ENCODE peak calls at places on chromosomes 13 and 19, in seven cellular contexts. One of them, this sample, is unnamed.

GRCh38 chr13:89584058-89584457 is 1763.4 kb upstream of the MIR17HG start:
- DNase-seq in ascending aorta: no peak
- DNase-seq in CD4-positive, alpha-beta memory T cell: no peak
- DNase-seq in Karpas-422: no peak
- DNase-seq in cardiac muscle cell: no peak
- DNase-seq in osteoblast: no peak
- DNase-seq in IMR-90: no peak
- DNase-seq in this sample: no peak

GRCh38 chr13:81048026-81048461 is 707.1 kb upstream of the SPRY2 start:
- DNase-seq in Karpas-422: no peak
- DNase-seq in ascending aorta: no peak
- DNase-seq in IMR-90: no peak
- DNase-seq in CD4-positive, alpha-beta memory T cell: no peak
- DNase-seq in cardiac muscle cell: no peak
- DNase-seq in osteoblast: no peak
- DNase-seq in this sample: peak; percentile 44

GRCh38 chr13:106499113-106499512 is 36.3 kb downstream of the EFNB2 start:
- DNase-seq in IMR-90: no peak
- DNase-seq in Karpas-422: no peak
- DNase-seq in ascending aorta: no peak
- DNase-seq in cardiac muscle cell: no peak
- DNase-seq in CD4-positive, alpha-beta memory T cell: no peak
- DNase-seq in osteoblast: no peak
- DNase-seq in this sample: no peak

GRCh38 chr13:32594339-32594738 is 8.1 kb downstream of the PDS5B start:
- DNase-seq in Karpas-422: no peak
- DNase-seq in osteoblast: no peak
- DNase-seq in CD4-positive, alpha-beta memory T cell: no peak
- DNase-seq in IMR-90: peak; percentile 54
- DNase-seq in ascending aorta: no peak
- DNase-seq in cardiac muscle cell: no peak
- DNase-seq in this sample: no peak

GRCh38 chr19:50358483-50359431 is 6.7 kb downstream of the NAPSA start:
- DNase-seq in cardiac muscle cell: no peak
- DNase-seq in osteoblast: peak; percentile 93
- DNase-seq in Karpas-422: peak; percentile 79
- DNase-seq in IMR-90: peak; percentile 20
- DNase-seq in CD4-positive, alpha-beta memory T cell: peak; percentile 80
- DNase-seq in ascending aorta: peak; percentile 76
- DNase-seq in this sample: no peak

GRCh38 chr13:85995788-85996418 is 196.7 kb upstream of the SLITRK6 start:
- DNase-seq in IMR-90: no peak
- DNase-seq in ascending aorta: no peak
- DNase-seq in cardiac muscle cell: no peak
- DNase-seq in CD4-positive, alpha-beta memory T cell: no peak
- DNase-seq in osteoblast: no peak
- DNase-seq in Karpas-422: no peak
- DNase-seq in this sample: no peak

GRCh38 chr19:49801966-49802661 is 11.0 kb downstream of the FUZ start:
- DNase-seq in CD4-positive, alpha-beta memory T cell: no peak
- DNase-seq in ascending aorta: peak; percentile 91
- DNase-seq in IMR-90: peak; percentile 86
- DNase-seq in osteoblast: peak; percentile 100
- DNase-seq in Karpas-422: peak; percentile 61
- DNase-seq in cardiac muscle cell: peak; percentile 92
- DNase-seq in this sample: no peak

GRCh38 chr13:76715043-76715442 is 171.2 kb downstream of the KCTD12 start:
- DNase-seq in CD4-positive, alpha-beta memory T cell: no peak
- DNase-seq in IMR-90: no peak
- DNase-seq in osteoblast: no peak
- DNase-seq in cardiac muscle cell: no peak
- DNase-seq in ascending aorta: no peak
- DNase-seq in Karpas-422: no peak
- DNase-seq in this sample: no peak

GRCh38 chr13:41004875-41005693 is 14.0 kb downstream of the ELF1 start:
- DNase-seq in osteoblast: no peak
- DNase-seq in CD4-positive, alpha-beta memory T cell: peak; percentile 72
- DNase-seq in IMR-90: no peak
- DNase-seq in cardiac muscle cell: no peak
- DNase-seq in Karpas-422: peak; percentile 70
- DNase-seq in ascending aorta: no peak
- DNase-seq in this sample: no peak

GRCh38 chr19:13986348-13986904 is 19.7 kb downstream of the RFX1 start:
- DNase-seq in ascending aorta: peak; percentile 93
- DNase-seq in Karpas-422: peak; percentile 98
- DNase-seq in IMR-90: peak; percentile 72
- DNase-seq in osteoblast: peak; percentile 100
- DNase-seq in cardiac muscle cell: no peak
- DNase-seq in CD4-positive, alpha-beta memory T cell: peak; percentile 98
- DNase-seq in this sample: no peak

GRCh38 chr13:41458939-41459753 is 1.8 kb downstream of the RGCC start:
- DNase-seq in Karpas-422: peak; percentile 88
- DNase-seq in CD4-positive, alpha-beta memory T cell: peak; percentile 79
- DNase-seq in osteoblast: peak; percentile 95
- DNase-seq in cardiac muscle cell: peak; percentile 5
- DNase-seq in ascending aorta: no peak
- DNase-seq in IMR-90: peak; percentile 72
- DNase-seq in this sample: no peak

GRCh38 chr19:10421240-10421948 is 1.1 kb downstream of the PDE4A start:
- DNase-seq in Karpas-422: no peak
- DNase-seq in CD4-positive, alpha-beta memory T cell: no peak
- DNase-seq in ascending aorta: no peak
- DNase-seq in cardiac muscle cell: no peak
- DNase-seq in osteoblast: peak; percentile 84
- DNase-seq in IMR-90: no peak
- DNase-seq in this sample: no peak
- H3K4me3 ChIP-seq in Karpas-422: no peak overlapping the region
- H3K4me3 ChIP-seq in CD4-positive, alpha-beta memory T cell: peak overlapping the region; percentile 17
- H3K4me3 ChIP-seq in ascending aorta: peak overlapping the region; percentile 9
- H3K4me3 ChIP-seq in cardiac muscle cell: peak overlapping the region; percentile 26
- H3K4me3 ChIP-seq in osteoblast: no peak overlapping the region
- H3K4me3 ChIP-seq in IMR-90: no peak overlapping the region
- H3K4me3 ChIP-seq in this sample: peak overlapping the region; percentile 92

GRCh38 chr13:111346281-111346680 is 25.8 kb downstream of the TEX29 start:
- DNase-seq in cardiac muscle cell: no peak
- DNase-seq in Karpas-422: no peak
- DNase-seq in osteoblast: no peak
- DNase-seq in ascending aorta: no peak
- DNase-seq in IMR-90: no peak
- DNase-seq in CD4-positive, alpha-beta memory T cell: no peak
- DNase-seq in this sample: peak; percentile 61
- H3K9me3 ChIP-seq in cardiac muscle cell: no peaks in the 10 kb centered on the region
- H3K9me3 ChIP-seq in Karpas-422: no peaks in the 10 kb centered on the region
- H3K9me3 ChIP-seq in osteoblast: no peaks in the 10 kb centered on the region
- H3K9me3 ChIP-seq in ascending aorta: peaks cover 2% of the 10 kb centered on the region
- H3K9me3 ChIP-seq in IMR-90: no peaks in the 10 kb centered on the region
- H3K9me3 ChIP-seq in CD4-positive, alpha-beta memory T cell: no peaks in the 10 kb centered on the region
- H3K9me3 ChIP-seq in this sample: peaks cover 6% of the 10 kb centered on the region

DNA sequence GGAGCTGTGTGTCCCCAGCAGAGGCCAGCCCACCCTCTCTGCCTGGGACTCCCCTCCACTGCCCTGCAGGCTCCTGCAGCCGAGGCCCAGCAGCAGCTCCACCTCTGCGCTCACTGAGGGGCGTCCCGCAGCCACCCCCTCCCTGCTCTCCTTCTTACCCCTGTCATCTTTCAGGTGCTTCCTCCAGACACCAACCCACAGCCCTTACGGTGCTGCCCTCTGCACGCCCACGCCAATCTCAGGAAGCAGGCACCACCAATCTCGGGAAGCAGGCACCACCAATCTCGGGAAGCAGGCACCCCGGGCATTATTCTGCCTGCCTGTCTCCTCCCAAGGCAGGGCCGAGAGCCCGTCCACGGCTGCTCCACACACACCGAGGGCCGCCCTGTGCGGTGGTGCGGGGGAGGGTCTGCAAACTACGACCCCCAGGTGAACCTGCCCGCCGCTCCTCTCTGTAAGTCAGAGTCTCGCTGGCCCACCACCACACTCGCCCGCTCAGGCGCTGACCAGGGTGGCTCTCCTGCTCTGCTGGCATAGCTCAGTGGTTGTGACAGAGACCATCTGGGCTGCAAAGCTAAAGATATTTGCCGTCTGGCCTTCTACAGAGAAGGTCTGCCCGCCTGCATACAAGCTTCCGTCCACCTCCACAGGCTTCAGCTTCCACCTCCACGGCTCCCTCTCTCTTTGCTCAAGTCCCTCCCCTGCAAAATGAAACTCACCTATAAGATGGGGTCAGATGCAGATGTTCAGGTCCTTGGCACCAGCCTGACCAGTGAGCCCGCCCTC is 2.9 kb downstream of the LSM7 start:
- DNase-seq in osteoblast: no peak
- DNase-seq in CD4-positive, alpha-beta memory T cell: no peak
- DNase-seq in ascending aorta: no peak
- DNase-seq in Karpas-422: no peak
- DNase-seq in IMR-90: no peak
- DNase-seq in cardiac muscle cell: no peak
- DNase-seq in this sample: no peak
- H3K4me3 ChIP-seq in osteoblast: no peak overlapping the region
- H3K4me3 ChIP-seq in CD4-positive, alpha-beta memory T cell: no peak overlapping the region
- H3K4me3 ChIP-seq in ascending aorta: no peak overlapping the region
- H3K4me3 ChIP-seq in Karpas-422: no peak overlapping the region
- H3K4me3 ChIP-seq in IMR-90: no peak overlapping the region
- H3K4me3 ChIP-seq in cardiac muscle cell: no peak overlapping the region
- H3K4me3 ChIP-seq in this sample: no peak overlapping the region

DNA sequence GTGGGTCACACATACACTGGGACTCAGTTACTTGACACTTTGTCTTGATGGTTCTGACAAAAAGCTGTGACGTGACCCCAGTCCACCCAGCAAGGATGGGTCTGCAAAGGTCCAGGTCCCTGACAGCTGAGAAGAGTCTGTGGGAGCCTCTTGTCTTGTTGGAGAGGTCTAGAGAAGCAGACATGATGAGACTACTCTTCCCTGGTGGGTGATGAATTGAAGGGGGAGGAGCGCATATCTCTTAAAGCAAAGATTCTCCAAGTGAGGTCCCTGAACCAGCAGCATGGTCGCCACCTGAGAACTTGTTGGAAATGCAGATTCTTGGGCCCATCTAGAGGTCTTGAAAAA is 78.5 kb upstream of the MEDAG start:
- DNase-seq in osteoblast: no peak
- DNase-seq in IMR-90: no peak
- DNase-seq in Karpas-422: no peak
- DNase-seq in CD4-positive, alpha-beta memory T cell: no peak
- DNase-seq in cardiac muscle cell: no peak
- DNase-seq in ascending aorta: no peak
- DNase-seq in this sample: no peak
- H3K9me3 ChIP-seq in osteoblast: no peaks in the 10 kb centered on the region
- H3K9me3 ChIP-seq in IMR-90: no peaks in the 10 kb centered on the region
- H3K9me3 ChIP-seq in Karpas-422: no peaks in the 10 kb centered on the region
- H3K9me3 ChIP-seq in CD4-positive, alpha-beta memory T cell: no peaks in the 10 kb centered on the region
- H3K9me3 ChIP-seq in cardiac muscle cell: no peaks in the 10 kb centered on the region
- H3K9me3 ChIP-seq in ascending aorta: no peaks in the 10 kb centered on the region
- H3K9me3 ChIP-seq in this sample: no peaks in the 10 kb centered on the region

GRCh38 chr19:47158367-47158791 is 27.7 kb downstream of the SAE1 start:
- DNase-seq in cardiac muscle cell: no peak
- DNase-seq in Karpas-422: no peak
- DNase-seq in CD4-positive, alpha-beta memory T cell: no peak
- DNase-seq in ascending aorta: no peak
- DNase-seq in IMR-90: no peak
- DNase-seq in osteoblast: no peak
- DNase-seq in this sample: no peak
- H3K4me3 ChIP-seq in cardiac muscle cell: no peak overlapping the region
- H3K4me3 ChIP-seq in Karpas-422: no peak overlapping the region
- H3K4me3 ChIP-seq in CD4-positive, alpha-beta memory T cell: peak overlapping the region; percentile 40
- H3K4me3 ChIP-seq in ascending aorta: no peak overlapping the region
- H3K4me3 ChIP-seq in IMR-90: no peak overlapping the region
- H3K4me3 ChIP-seq in osteoblast: no peak overlapping the region
- H3K4me3 ChIP-seq in this sample: no peak overlapping the region

GRCh38 chr19:57105976-57106610 is 13.7 kb upstream of the USP29 start:
- DNase-seq in IMR-90: no peak
- DNase-seq in osteoblast: no peak
- DNase-seq in cardiac muscle cell: no peak
- DNase-seq in Karpas-422: no peak
- DNase-seq in CD4-positive, alpha-beta memory T cell: no peak
- DNase-seq in ascending aorta: no peak
- DNase-seq in this sample: no peak

GRCh38 chr19:57111329-57111644 is 8.5 kb upstream of the USP29 start:
- DNase-seq in cardiac muscle cell: no peak
- DNase-seq in ascending aorta: no peak
- DNase-seq in osteoblast: no peak
- DNase-seq in Karpas-422: no peak
- DNase-seq in CD4-positive, alpha-beta memory T cell: no peak
- DNase-seq in IMR-90: no peak
- DNase-seq in this sample: no peak

GRCh38 chr19:57106646-57107235 is 13.0 kb upstream of the USP29 start:
- DNase-seq in osteoblast: no peak
- DNase-seq in ascending aorta: no peak
- DNase-seq in cardiac muscle cell: no peak
- DNase-seq in Karpas-422: no peak
- DNase-seq in CD4-positive, alpha-beta memory T cell: no peak
- DNase-seq in IMR-90: no peak
- DNase-seq in this sample: no peak

GRCh38 chr19:57110592-57111328 is 9.0 kb upstream of the USP29 start:
- DNase-seq in cardiac muscle cell: no peak
- DNase-seq in ascending aorta: no peak
- DNase-seq in IMR-90: no peak
- DNase-seq in CD4-positive, alpha-beta memory T cell: no peak
- DNase-seq in osteoblast: no peak
- DNase-seq in Karpas-422: no peak
- DNase-seq in this sample: no peak
- H3K9me3 ChIP-seq in cardiac muscle cell: no peaks in the 10 kb centered on the region
- H3K9me3 ChIP-seq in ascending aorta: peaks cover 34% of the 10 kb centered on the region
- H3K9me3 ChIP-seq in IMR-90: peaks cover 24% of the 10 kb centered on the region
- H3K9me3 ChIP-seq in CD4-positive, alpha-beta memory T cell: peaks cover 18% of the 10 kb centered on the region
- H3K9me3 ChIP-seq in osteoblast: peaks cover 13% of the 10 kb centered on the region
- H3K9me3 ChIP-seq in Karpas-422: peaks cover 70% of the 10 kb centered on the region
- H3K9me3 ChIP-seq in this sample: peaks cover 20% of the 10 kb centered on the region